ENCODE peak calls at places on chromosomes 12 and 14, in eight cellular contexts. M is breast epithelium; W is tibial artery; D is CD8-positive, alpha-beta memory T cell; B is ovary; L is PC-3; K is prostate gland; Q is left lung. E is an unnamed sample.

GRCh38 chr12:66740257-66740656 is 61.4 kb upstream of the GRIP1 start:
- DNase-seq in M (no peak), W (no peak), D (no peak), B (no peak), L (peak; percentile 90), K (no peak), Q (no peak), E (no peak)

GRCh38 chr14:87264386-87264785 is 728.6 kb downstream of the GALC start:
- DNase-seq in M (no peak), W (no peak), D (no peak), B (no peak), L (peak; percentile 12), K (no peak), Q (no peak), E (no peak)

GRCh38 chr12:112855375-112855774 is 51.4 kb upstream of the OAS1 start:
- DNase-seq in M (no peak), W (no peak), D (no peak), B (no peak), L (peak; percentile 45), K (no peak), Q (no peak), E (no peak)

GRCh38 chr12:103632554-103633216 is 45.6 kb downstream of the STAB2 start:
- DNase-seq in M (no peak), W (no peak), D (peak; percentile 40), B (no peak), L (peak; percentile 93), K (peak; percentile 16), Q (peak; percentile 57), E (peak; percentile 20)

GRCh38 chr12:68074294-68075027 is 85.1 kb downstream of the IFNG start:
- DNase-seq in M (no peak), W (no peak), D (no peak), B (no peak), L (no peak), K (no peak), Q (no peak), E (no peak)

GRCh38 chr12:56286044-56286830 is 13.9 kb downstream of the CS start:
- DNase-seq in M (no peak), W (no peak), D (no peak), B (peak; percentile 59), L (no peak), K (no peak), Q (no peak), E (no peak)

GRCh38 chr14:51258788-51259187 is 18.7 kb downstream of the TMX1 start:
- DNase-seq in M (no peak), W (no peak), D (no peak), B (no peak), L (no peak), K (no peak), Q (no peak), E (no peak)

GRCh38 chr12:20486233-20486632 is 117.9 kb downstream of the PDE3A start:
- DNase-seq in M (no peak), W (no peak), D (no peak), B (no peak), L (peak; percentile 5), K (no peak), Q (no peak), E (no peak)

GRCh38 chr14:38716871-38717270 is 386.2 kb downstream of the SEC23A start:
- DNase-seq in M (no peak), W (no peak), D (no peak), B (no peak), L (peak; percentile 19), K (no peak), Q (no peak), E (no peak)

GRCh38 chr12:89453579-89453978 is 71.0 kb downstream of the GALNT4 start:
- DNase-seq in M (no peak), W (no peak), D (no peak), B (no peak), L (no peak), K (no peak), Q (no peak), E (no peak)

GRCh38 chr12:13592063-13592942 is 389.1 kb downstream of the GRIN2B start:
- DNase-seq in M (no peak), W (no peak), D (no peak), B (no peak), L (no peak), K (no peak), Q (no peak), E (no peak)

GRCh38 chr12:4270016-4270669 is 3.4 kb upstream of the CCND2 start:
- DNase-seq in M (no peak), W (no peak), D (no peak), B (no peak), L (no peak), K (no peak), Q (peak; percentile 85), E (no peak)

GRCh38 chr14:83611906-83612305 is 1918.0 kb upstream of the FLRT2 start:
- DNase-seq in M (no peak), W (no peak), D (no peak), B (no peak), L (no peak), K (no peak), Q (no peak), E (no peak)

GRCh38 chr14:64098120-64098519 is 196.1 kb downstream of the ESR2 start:
- DNase-seq in M (no peak), W (no peak), D (no peak), B (no peak), L (peak; percentile 6), K (no peak), Q (no peak), E (no peak)

GRCh38 chr12:40892528-40892927 is 200.3 kb downstream of the CNTN1 start:
- DNase-seq in M (no peak), W (no peak), D (no peak), B (no peak), L (no peak), K (no peak), Q (no peak), E (no peak)

GRCh38 chr12:129606239-129606638 is 297.6 kb downstream of the TMEM132D start:
- DNase-seq in M (no peak), W (no peak), D (no peak), B (no peak), L (no peak), K (no peak), Q (no peak), E (no peak)

GRCh38 chr14:53217283-53217994 is 64.3 kb upstream of the DDHD1 start:
- DNase-seq in M (peak; percentile 71), W (peak; percentile 87), D (peak; percentile 55), B (peak; percentile 77), L (peak; percentile 71), K (peak; percentile 34), Q (peak; percentile 94), E (peak; percentile 79)

GRCh38 chr14:101501858-101502615 is 59.3 kb upstream of the DIO3 start:
- DNase-seq in M (peak; percentile 28), W (peak; percentile 41), D (no peak), B (no peak), L (no peak), K (no peak), Q (peak; percentile 54), E (peak; percentile 3)

GRCh38 chr12:117370588-117370987 is 9.2 kb upstream of the NOS1 start:
- DNase-seq in M (no peak), W (no peak), D (no peak), B (no peak), L (no peak), K (no peak), Q (no peak), E (no peak)

GRCh38 chr12:52873832-52874572 is 25.2 kb upstream of the KRT78 start:
- DNase-seq in M (peak; percentile 93), W (peak; percentile 92), D (peak; percentile 40), B (peak; percentile 94), L (peak; percentile 95), K (peak; percentile 89), Q (peak; percentile 95), E (peak; percentile 97)
- H3K4me1 ChIP-seq in M (peaks cover 27% of the 10 kb centered on the region), W (peaks cover 34% of the 10 kb centered on the region), D (peaks cover 16% of the 10 kb centered on the region), B (peaks cover 4% of the 10 kb centered on the region), L (peaks cover 66% of the 10 kb centered on the region), K (no peaks in the 10 kb centered on the region), Q (peaks cover 43% of the 10 kb centered on the region), E (peaks cover 23% of the 10 kb centered on the region)

DNA sequence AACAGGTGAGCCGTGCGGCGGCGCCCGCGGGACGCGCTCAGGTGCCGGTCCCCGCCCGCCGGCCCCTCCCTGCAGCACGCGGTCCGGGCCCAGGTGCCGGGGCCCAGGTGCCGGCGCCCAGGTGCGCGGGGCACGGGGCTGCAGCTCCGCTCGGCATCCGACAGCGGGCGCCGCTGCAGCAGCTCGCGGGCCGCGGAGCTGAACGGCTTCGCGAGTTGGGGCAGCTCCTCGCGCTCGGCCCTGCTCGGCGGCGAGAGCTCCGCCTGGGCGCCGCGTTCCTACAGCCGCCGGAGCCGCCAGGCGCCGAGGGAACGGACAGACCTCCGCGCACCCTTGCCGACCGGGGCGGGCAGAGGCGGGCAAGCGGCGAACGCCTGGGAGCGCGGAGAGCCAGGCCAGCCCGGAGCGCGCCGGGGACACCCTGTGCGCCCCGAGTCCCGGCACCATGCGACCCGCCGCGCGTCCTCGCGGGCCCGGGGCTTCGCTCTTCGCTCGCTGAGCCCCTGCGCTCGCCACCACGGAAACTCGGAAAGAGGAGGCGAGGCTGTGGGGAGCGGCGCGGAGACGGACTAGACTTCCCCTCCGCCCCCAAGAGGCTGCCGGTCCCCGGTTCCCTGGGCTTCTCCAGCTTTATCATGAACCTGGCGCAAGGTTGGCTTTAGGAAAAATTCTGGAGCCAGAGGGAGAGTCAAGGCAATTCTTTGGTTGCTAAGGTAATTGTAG is at the start of gene RGS6:
- DNase-seq in M (no peak), W (no peak), D (no peak), B (no peak), L (peak; percentile 72), K (peak; percentile 4), Q (peak; percentile 83), E (peak; percentile 18)
- H3K9me3 ChIP-seq in M (no peaks in the 10 kb centered on the region), W (no peaks in the 10 kb centered on the region), D (no peaks in the 10 kb centered on the region), B (no peaks in the 10 kb centered on the region), L (no peaks in the 10 kb centered on the region), K (no peaks in the 10 kb centered on the region), Q (no peaks in the 10 kb centered on the region), E (no peaks in the 10 kb centered on the region)

GRCh38 chr12:118649765-118650585 is 273.6 kb downstream of the SUDS3 start:
- DNase-seq in M (no peak), W (no peak), D (no peak), B (no peak), L (no peak), K (no peak), Q (no peak), E (no peak)
- H3K4me1 ChIP-seq in M (no peaks in the 10 kb centered on the region), W (no peaks in the 10 kb centered on the region), D (no peaks in the 10 kb centered on the region), B (no peaks in the 10 kb centered on the region), L (no peaks in the 10 kb centered on the region), K (no peaks in the 10 kb centered on the region), Q (no peaks in the 10 kb centered on the region), E (no peaks in the 10 kb centered on the region)

GRCh38 chr12:101877816-101878811 is 734 bp downstream of the DRAM1 start:
- DNase-seq in M (no peak), W (peak; percentile 71), D (no peak), B (no peak), L (peak; percentile 18), K (peak; percentile 15), Q (no peak), E (peak; percentile 41)

GRCh38 chr12:101880769-101881168 is 3.4 kb downstream of the DRAM1 start:
- DNase-seq in M (no peak), W (no peak), D (no peak), B (no peak), L (no peak), K (no peak), Q (no peak), E (no peak)

GRCh38 chr12:101875112-101875961 is 2.0 kb upstream of the DRAM1 start:
- DNase-seq in M (no peak), W (no peak), D (no peak), B (no peak), L (no peak), K (no peak), Q (no peak), E (no peak)

GRCh38 chr12:101881228-101881627 is 3.8 kb downstream of the DRAM1 start:
- DNase-seq in M (no peak), W (no peak), D (no peak), B (no peak), L (no peak), K (no peak), Q (no peak), E (no peak)

GRCh38 chr12:101876861-101877815 is at the start of gene DRAM1:
- DNase-seq in M (peak; percentile 93), W (peak; percentile 95), D (peak; percentile 57), B (peak; percentile 94), L (peak; percentile 89), K (peak; percentile 89), Q (peak; percentile 100), E (peak; percentile 94)
- H3K9me3 ChIP-seq in M (no peaks in the 10 kb centered on the region), W (no peaks in the 10 kb centered on the region), D (no peaks in the 10 kb centered on the region), B (no peaks in the 10 kb centered on the region), L (no peaks in the 10 kb centered on the region), K (no peaks in the 10 kb centered on the region), Q (no peaks in the 10 kb centered on the region), E (no peaks in the 10 kb centered on the region)